ENCODE peak calls at places on chromosomes 7 and 10, in nine cellular contexts. Y is GM12891, S is choroid plexus epithelial cell, N is NCI-H748 treated with DMSO at 0.1 percent for 48 hours, L is mucosa of gallbladder, A is NCI-H1105, T is NCI-H1417, V is Panc1, G is Caki2. W is an unnamed sample.

GRCh38 chr7:43163885-43164284 is 51.4 kb downstream of the HECW1 start:
- DNase-seq in L (no peak), V (no peak), S (no peak), Y (no peak), N (no peak), A (no peak), T (no peak), G (no peak), W (no peak)

GRCh38 chr10:110436554-110437350 is 61.0 kb upstream of the DUSP5 start:
- DNase-seq in T (no peak), Y (no peak), N (no peak), S (no peak), V (no peak), L (no peak), A (no peak), G (no peak), W (no peak)

GRCh38 chr10:18071591-18071990 is 68.6 kb upstream of the CACNB2 start:
- DNase-seq in A (no peak), N (no peak), G (no peak), S (peak), Y (no peak), T (no peak), L (no peak), V (no peak), W (peak)

GRCh38 chr7:83468251-83468739 is 180.6 kb downstream of the SEMA3E start:
- DNase-seq in N (no peak), T (peak), A (peak), V (peak), G (peak), Y (peak), L (peak), S (peak), W (peak)

GRCh38 chr10:77383861-77384553 is 253.6 kb downstream of the KCNMA1 start:
- DNase-seq in Y (no peak), T (peak), N (peak), L (no peak), V (no peak), A (peak), S (peak), G (no peak), W (no peak)

GRCh38 chr10:63137306-63137705 is 4.2 kb downstream of the NRBF2 start:
- DNase-seq in G (peak), S (peak), T (no peak), L (no peak), N (no peak), Y (no peak), A (no peak), V (no peak), W (peak)

GRCh38 chr7:157431951-157432540 is 95.2 kb downstream of the DNAJB6 start:
- DNase-seq in T (no peak), A (no peak), G (no peak), V (no peak), N (no peak), Y (no peak), L (no peak), S (no peak), W (no peak)

GRCh38 chr10:30827531-30828120 is 198.1 kb upstream of the LYZL2 start:
- DNase-seq in Y (no peak), L (no peak), T (no peak), A (no peak), V (no peak), N (peak), S (peak), G (no peak), W (peak)

GRCh38 chr7:92135100-92135429 is 788 bp upstream of the CYP51A1 start:
- DNase-seq in V (peak), L (peak), Y (no peak), A (peak), G (no peak), S (peak), N (peak), T (no peak), W (peak)

GRCh38 chr7:82257118-82257695 is 186.4 kb downstream of the CACNA2D1 start:
- DNase-seq in S (no peak), N (no peak), T (peak), V (no peak), Y (no peak), G (no peak), L (no peak), A (peak), W (no peak)

GRCh38 chr10:31819393-31819820 is 109.2 kb downstream of the ARHGAP12 start:
- DNase-seq in Y (no peak), S (no peak), T (no peak), V (no peak), A (no peak), L (no peak), N (no peak), G (no peak), W (no peak)

GRCh38 chr7:76233538-76234281 is 32.0 kb downstream of the SRRM3 start:
- DNase-seq in S (no peak), A (no peak), Y (no peak), N (no peak), T (no peak), L (no peak), G (no peak), V (no peak), W (no peak)

GRCh38 chr7:33423646-33424020 is 294.3 kb downstream of the BBS9 start:
- DNase-seq in G (no peak), T (no peak), V (peak), L (no peak), A (no peak), Y (peak), S (no peak), N (no peak), W (no peak)

GRCh38 chr7:155431231-155431630 is 26.7 kb upstream of the EN2 start:
- DNase-seq in Y (no peak), G (no peak), S (no peak), A (no peak), N (no peak), V (no peak), L (no peak), T (no peak), W (no peak)

GRCh38 chr7:129914536-129915272 is 38.1 kb downstream of the UBE2H start:
- DNase-seq in S (no peak), G (no peak), Y (no peak), L (no peak), N (no peak), A (no peak), T (no peak), V (no peak), W (peak)

GRCh38 chr10:48670978-48671913 is 13.4 kb upstream of the WDFY4 start:
- DNase-seq in V (no peak), G (no peak), L (no peak), T (no peak), Y (peak), A (no peak), N (no peak), S (no peak), W (no peak)

GRCh38 chr10:82692458-82692857 is 817.5 kb downstream of the NRG3 start:
- DNase-seq in T (no peak), A (no peak), G (no peak), S (no peak), N (no peak), V (no peak), L (no peak), Y (no peak), W (no peak)

GRCh38 chr10:126904807-126905686 is at the start of gene DOCK1:
- DNase-seq in L (peak), Y (no peak), V (no peak), T (no peak), S (peak), G (peak), N (no peak), A (peak), W (peak)

GRCh38 chr7:114405427-114405826 is 9.2 kb upstream of the FOXP2 start:
- DNase-seq in V (no peak), A (no peak), N (peak), S (peak), T (no peak), Y (no peak), L (no peak), G (peak), W (peak)

GRCh38 chr7:14937580-14937979 is 35.0 kb upstream of the DGKB start:
- DNase-seq in V (no peak), G (no peak), A (no peak), L (no peak), N (no peak), S (no peak), T (no peak), Y (no peak), W (no peak)

GRCh38 chr10:59773088-59773487 is 19.8 kb upstream of the MRLN start:
- DNase-seq in V (no peak), A (no peak), Y (no peak), S (no peak), N (no peak), G (no peak), T (no peak), L (no peak), W (no peak)

W was measured in amniotic epithelial cell.